ENCODE peak calls at places on chromosome 13, in four cellular contexts. Y is adrenal gland; K is effector memory CD4-positive, alpha-beta T cell; X is left lung. U is an unnamed sample. For H3K27me3 and H3K9me3, the result is how much of the 10 kb centered on the place peaks cover.

GRCh38 chr13:54750521-54750920 is 1721.9 kb downstream of the OLFM4 start:
- DNase-seq in Y (no peak), K (no peak), X (no peak), U (no peak)

GRCh38 chr13:101451641-101452040 is 834 bp upstream of the ITGBL1 start:
- DNase-seq in Y (no peak), K (no peak), X (no peak), U (no peak)

GRCh38 chr13:110853235-110853721 is 61.6 kb downstream of the ANKRD10 start:
- DNase-seq in Y (no peak), K (no peak), X (no peak), U (no peak)

GRCh38 chr13:78022164-78022877 is 103.7 kb upstream of the EDNRB start:
- DNase-seq in Y (peak), K (peak), X (peak), U (no peak)

GRCh38 chr13:23620613-23621315 is 50.6 kb downstream of the TNFRSF19 start:
- DNase-seq in Y (no peak), K (no peak), X (no peak), U (no peak)

GRCh38 chr13:99383946-99384345 is 76.7 kb upstream of the GPR183 start:
- DNase-seq in Y (no peak), K (no peak), X (no peak), U (no peak)

GRCh38 chr13:112931028-112931934 is 37.7 kb upstream of the MCF2L start:
- DNase-seq in Y (peak), K (no peak), X (no peak), U (no peak)

GRCh38 chr13:37029617-37030016 is 29.0 kb downstream of the EXOSC8 start:
- DNase-seq in Y (no peak), K (no peak), X (no peak), U (no peak)

GRCh38 chr13:72180253-72180952 is 313.4 kb upstream of the DACH1 start:
- DNase-seq in Y (no peak), K (no peak), X (no peak), U (no peak)

GRCh38 chr13:98927954-98928927 is 49.6 kb downstream of the DOCK9 start:
- DNase-seq in Y (no peak), K (no peak), X (no peak), U (no peak)

GRCh38 chr13:26253787-26254582 is at the start of gene CDK8:
- DNase-seq in Y (peak), K (peak), X (peak), U (peak)

GRCh38 chr13:109654341-109655205 is 131.8 kb downstream of the IRS2 start:
- DNase-seq in Y (no peak), K (no peak), X (no peak), U (no peak)

GRCh38 chr13:87671824-87672603 is 843 bp downstream of the SLITRK5 start:
- DNase-seq in Y (no peak), K (no peak), X (no peak), U (no peak)

GRCh38 chr13:35984776-35985453 is 146.3 kb downstream of the DCLK1 start:
- DNase-seq in Y (no peak), K (no peak), X (no peak), U (no peak)

GRCh38 chr13:26601669-26602068 is 44.2 kb downstream of the WASF3 start:
- DNase-seq in Y (no peak), K (no peak), X (no peak), U (no peak)

GRCh38 chr13:38582133-38582532 is 104.7 kb upstream of the FREM2 start:
- DNase-seq in Y (no peak), K (no peak), X (no peak), U (no peak)

GRCh38 chr13:50129065-50129922 is 114.0 kb downstream of the KCNRG start:
- DNase-seq in Y (no peak), K (no peak), X (no peak), U (no peak)

GRCh38 chr13:34358811-34359513 is 541.0 kb downstream of the RFC3 start:
- DNase-seq in Y (no peak), K (no peak), X (no peak), U (no peak)

GRCh38 chr13:56378566-56378965 is 762.2 kb upstream of the PRR20A start:
- DNase-seq in Y (no peak), K (no peak), X (no peak), U (no peak)

GRCh38 chr13:73872397-73872796 is 261.8 kb downstream of the KLF12 start:
- DNase-seq in Y (no peak), K (no peak), X (no peak), U (no peak)

GRCh38 chr13:98658131-98658530 is 81.2 kb upstream of the STK24 start:
- DNase-seq in Y (no peak), K (no peak), X (no peak), U (no peak)

GRCh38 chr13:90686438-90686837 is 661.0 kb upstream of the MIR17HG start:
- DNase-seq in Y (no peak), K (no peak), X (no peak), U (no peak)

GRCh38 chr13:65111223-65111622 is 2118.9 kb downstream of the PCDH9 start:
- DNase-seq in Y (no peak), K (no peak), X (no peak), U (no peak)

GRCh38 chr13:44191504-44192171 is 182.0 kb upstream of the SERP2 start:
- DNase-seq in Y (peak), K (no peak), X (no peak), U (no peak)

DNA sequence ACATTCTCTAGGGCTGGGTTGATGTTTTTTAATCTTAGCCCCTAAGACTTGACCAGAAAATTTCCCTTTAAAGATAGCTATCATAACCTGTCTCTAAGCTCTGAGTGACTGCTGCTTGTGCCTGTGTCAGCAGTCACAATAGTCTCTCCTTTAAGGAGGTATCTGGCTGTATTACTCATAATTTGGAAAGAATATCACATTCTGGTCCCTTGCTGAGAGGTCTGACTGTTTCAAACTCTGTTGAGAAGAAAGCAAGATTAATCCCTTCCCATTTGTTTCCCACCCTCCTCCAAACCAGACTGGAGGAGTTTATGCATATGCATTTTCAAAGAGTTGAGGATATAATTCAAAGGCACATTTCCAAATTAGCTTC is 2.3 kb downstream of the HTR2A start:
- DNase-seq in Y (no peak), K (no peak), X (no peak), U (no peak)
- H3K4me3 ChIP-seq in Y (peak), K (no peak), X (peak), U (peak)

DNA sequence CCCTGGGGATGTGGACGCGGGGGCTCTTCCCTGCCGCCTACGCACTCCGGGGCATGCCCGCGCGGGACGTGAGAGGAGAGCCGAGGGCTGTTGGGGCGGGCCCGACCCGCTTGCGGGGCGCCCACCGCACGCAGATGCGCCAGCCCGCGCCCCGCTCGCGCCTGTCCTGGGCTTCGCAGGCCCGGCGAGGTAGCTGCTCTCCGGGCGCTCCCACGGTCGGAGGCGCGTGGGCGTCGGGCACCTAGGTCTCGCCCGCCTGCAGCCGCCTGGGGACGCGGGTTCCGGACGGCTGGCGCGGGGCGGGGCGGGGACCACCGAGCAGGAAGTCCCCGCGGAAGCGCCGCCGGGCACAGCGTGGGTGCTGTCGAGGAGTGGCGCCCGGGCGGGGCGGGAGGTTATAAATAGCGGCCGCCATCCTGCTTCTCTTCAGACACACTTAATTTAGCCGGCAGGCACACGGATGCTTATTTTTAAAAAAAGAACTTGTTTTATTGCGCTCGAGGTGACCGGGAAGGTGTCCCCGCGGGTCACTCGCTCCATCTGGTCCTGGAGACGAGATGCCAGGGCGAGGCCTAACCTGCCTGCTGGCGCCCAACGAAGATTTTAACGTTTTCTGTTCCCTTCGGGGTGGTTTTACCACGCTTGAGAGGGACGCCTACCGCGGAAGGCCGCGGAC is 561 bp upstream of the GJA3 start:
- DNase-seq in Y (no peak), K (peak), X (no peak), U (no peak)
- H3K27me3 ChIP-seq in Y (half or more), K (under half), X (half or more), U (under half)

DNA sequence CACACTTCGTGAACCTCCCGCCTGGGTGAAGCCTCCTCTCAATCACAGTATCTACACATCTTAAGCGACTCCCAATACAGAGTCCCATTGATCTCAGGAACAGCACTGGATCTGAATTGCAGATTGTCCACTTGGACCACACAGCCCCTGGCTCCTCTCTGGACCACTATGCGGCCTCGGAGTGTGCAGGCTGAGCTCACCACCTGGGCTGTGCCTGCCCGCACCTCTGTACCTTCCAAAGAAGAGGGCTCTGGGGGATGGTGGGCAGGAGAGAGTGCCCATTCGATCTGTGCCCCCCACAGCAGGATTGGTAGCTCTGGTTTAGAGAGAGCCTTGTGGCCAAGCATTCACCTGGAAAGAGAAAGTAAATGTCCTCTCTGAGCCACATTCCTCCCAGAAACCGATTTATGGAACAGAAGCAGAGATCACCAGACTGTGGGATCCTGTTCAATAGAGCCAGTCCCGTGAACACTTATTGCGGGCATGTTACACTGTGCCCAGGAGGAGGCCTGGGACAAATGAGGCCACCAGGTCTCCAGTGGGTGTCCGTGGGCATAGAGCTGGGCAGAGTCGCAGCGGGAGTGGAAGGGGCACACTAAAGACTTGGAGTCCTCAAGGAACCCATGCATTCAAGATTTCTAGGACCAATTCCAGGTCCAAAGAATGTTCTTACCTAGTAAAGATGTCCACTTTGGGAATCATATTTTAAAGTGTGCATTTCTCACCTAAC is 141.6 kb upstream of the SOX1 start:
- DNase-seq in Y (no peak), K (no peak), X (peak), U (no peak)
- H3K9me3 ChIP-seq in Y (under half), K (under half), X (under half), U (under half)

GRCh38 chr13:31485651-31486051 is 253.7 kb upstream of the RXFP2 start:
- DNase-seq in Y (no peak), K (no peak), X (no peak), U (no peak)

DNA sequence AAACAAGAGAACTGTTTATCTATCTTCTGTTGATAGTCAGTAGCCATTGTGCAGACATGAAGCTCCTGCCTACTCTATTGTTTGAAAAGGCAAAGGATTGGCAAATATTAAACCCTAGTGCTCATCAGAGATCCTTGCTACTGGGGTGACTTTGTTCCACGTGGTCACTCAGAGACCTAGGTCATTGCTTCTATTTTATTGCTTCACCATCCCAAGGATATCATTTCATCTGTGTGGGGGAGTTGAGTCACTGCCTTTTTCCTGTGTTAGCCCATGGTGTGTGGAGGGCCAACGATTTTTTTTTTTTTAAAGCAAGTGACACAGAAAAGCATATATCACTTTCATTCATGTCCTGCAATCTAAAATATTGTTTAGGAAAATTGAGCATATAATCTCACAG is 254.1 kb upstream of the RXFP2 start:
- DNase-seq in Y (no peak), K (no peak), X (no peak), U (no peak)
- H3K4me3 ChIP-seq in Y (no peak), K (no peak), X (no peak), U (no peak)

DNA sequence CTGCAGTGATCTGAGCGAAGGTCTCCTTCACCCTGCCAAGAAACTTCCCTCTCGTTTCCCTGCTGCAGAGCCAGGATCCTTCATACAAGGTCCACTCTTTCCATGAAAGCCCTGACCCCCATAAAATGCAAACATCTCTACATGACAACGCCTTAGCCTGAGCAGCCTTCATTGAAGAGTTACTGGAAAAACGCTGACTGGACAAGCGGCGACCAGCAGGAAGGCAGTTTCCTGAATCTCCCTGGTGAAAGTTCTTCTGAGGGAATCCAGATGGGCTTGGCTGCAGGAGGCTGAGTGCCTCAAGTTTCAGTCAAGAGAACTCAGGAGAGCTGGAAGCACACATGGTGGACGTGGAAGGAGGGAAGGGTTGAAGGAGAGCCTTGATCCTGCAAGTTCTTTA is 17.7 kb downstream of the GSX1 start:
- DNase-seq in Y (no peak), K (no peak), X (no peak), U (no peak)
- H3K27me3 ChIP-seq in Y (under half), K (under half), X (under half), U (under half)

GRCh38 chr13:48636550-48636949 is 17.2 kb upstream of the CYSLTR2 start:
- DNase-seq in Y (no peak), K (no peak), X (no peak), U (no peak)
- H3K9me3 ChIP-seq in Y (under half), K (under half), X (under half), U (under half)

GRCh38 chr13:94544922-94545321 is 51.0 kb downstream of the TGDS start:
- DNase-seq in Y (no peak), K (no peak), X (no peak), U (no peak)
- H3K4me3 ChIP-seq in Y (no peak), K (no peak), X (no peak), U (no peak)

DNA sequence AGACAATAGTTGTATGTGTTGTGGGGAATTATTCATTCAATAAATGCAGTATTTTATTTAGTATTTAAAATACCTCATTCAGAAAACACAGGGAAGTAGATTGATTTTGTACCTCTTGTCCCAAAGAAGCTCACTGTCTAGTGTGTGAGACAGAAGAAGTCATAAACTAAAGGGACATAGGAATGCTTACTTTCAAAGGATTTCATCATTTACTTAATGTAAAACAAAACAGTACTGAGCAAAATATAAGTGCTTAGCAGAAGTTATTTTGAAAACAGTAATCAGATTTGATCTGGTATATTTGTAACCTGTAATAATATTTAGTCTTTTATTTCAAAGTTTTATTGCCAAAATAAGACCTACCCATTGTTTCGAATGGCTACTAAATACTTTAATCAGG is 117.9 kb downstream of the TDRD3 start:
- DNase-seq in Y (no peak), K (no peak), X (no peak), U (no peak)
- H3K27me3 ChIP-seq in Y (under half), K (under half), X (under half), U (under half)